ENCODE peak calls at places on chromosomes 5 and 9, in four cellular contexts. Z is testis; D is activated CD4-positive, CD25-positive, alpha-beta regulatory T cell; J is NCI-H1930. O is an unnamed sample.

GRCh38 chr9:133715866-133716563 is 22.1 kb downstream of the SARDH start:
- DNase-seq in J (no peak), D (no peak), Z (no peak), O (no peak)

GRCh38 chr5:55540024-55540423 is 5.3 kb upstream of the PLPP1 start:
- DNase-seq in Z (no peak), J (no peak), D (no peak), O (peak; percentile 24)

GRCh38 chr5:7680260-7680659 is 170.7 kb downstream of the CFAP90 start:
- DNase-seq in Z (no peak), J (no peak), D (no peak), O (no peak)

GRCh38 chr5:136374003-136374402 is 8.7 kb upstream of the TRPC7 start:
- DNase-seq in Z (peak; percentile 40), J (no peak), D (no peak), O (peak; percentile 42)

GRCh38 chr9:16869140-16869903 is 1.1 kb downstream of the BNC2 start:
- DNase-seq in D (no peak), J (no peak), Z (peak; percentile 56), O (no peak)

GRCh38 chr5:107389769-107390168 is 281.0 kb downstream of the EFNA5 start:
- DNase-seq in J (no peak), Z (no peak), D (no peak), O (no peak)

GRCh38 chr9:121770415-121771273 is 119.2 kb downstream of the DAB2IP start:
- DNase-seq in Z (no peak), J (no peak), D (no peak), O (no peak)

GRCh38 chr5:79464695-79465332 is 49.1 kb downstream of the HOMER1 start:
- DNase-seq in J (no peak), D (no peak), Z (no peak), O (peak; percentile 46)

GRCh38 chr9:108860764-108861163 is 1.3 kb upstream of the ACTL7A start:
- DNase-seq in J (no peak), D (no peak), Z (no peak), O (no peak)

GRCh38 chr9:20364954-20365353 is 257.3 kb downstream of the MLLT3 start:
- DNase-seq in Z (no peak), J (no peak), D (no peak), O (no peak)

GRCh38 chr5:138706655-138707480 is 46.4 kb upstream of the CTNNA1 start:
- DNase-seq in J (no peak), D (no peak), Z (peak; percentile 34), O (no peak)

GRCh38 chr5:122063836-122064235 is 14.2 kb downstream of the LOX start:
- DNase-seq in D (no peak), Z (no peak), J (no peak), O (no peak)

GRCh38 chr5:108720416-108720815 is 27.3 kb upstream of the FER start:
- DNase-seq in Z (no peak), D (no peak), J (no peak), O (peak; percentile 80)

O was measured in GM12865.